ENCODE peak calls at places on chromosomes 12 and 14, in six cellular contexts. K is ovary, H is RWPE2, Q is left lung, B is NB4, P is uterus. F is an unnamed sample.

GRCh38 chr14:64112859-64113258 is 181.3 kb downstream of the ESR2 start:
- DNase-seq in K (no peak), H (no peak), Q (no peak), B (peak; percentile 27), P (no peak), F (no peak)

GRCh38 chr14:76887196-76887595 is 61.0 kb downstream of the LRRC74A start:
- DNase-seq in K (no peak), H (no peak), Q (peak; percentile 13), B (no peak), P (no peak), F (peak; percentile 43)

GRCh38 chr14:101196795-101197590 is 293.5 kb upstream of the RTL1 start:
- DNase-seq in K (no peak), H (peak; percentile 54), Q (no peak), B (no peak), P (peak; percentile 70), F (no peak)

GRCh38 chr12:132147423-132148367 is 3.4 kb downstream of the NOC4L start:
- DNase-seq in K (no peak), H (peak; percentile 38), Q (peak; percentile 76), B (no peak), P (no peak), F (no peak)

GRCh38 chr14:100735271-100735670 is 8.6 kb downstream of the DLK1 start:
- DNase-seq in K (no peak), H (no peak), Q (no peak), B (no peak), P (no peak), F (no peak)

GRCh38 chr12:117968826-117969659 is at the start of gene KSR2:
- DNase-seq in K (no peak), H (peak; percentile 80), Q (peak; percentile 90), B (peak; percentile 19), P (no peak), F (peak; percentile 21)

GRCh38 chr12:93776581-93777018 is 99.4 kb downstream of the CRADD start:
- DNase-seq in K (no peak), H (no peak), Q (no peak), B (no peak), P (no peak), F (peak; percentile 98)

GRCh38 chr12:118371354-118372282 is 1.1 kb downstream of the TAOK3 start:
- DNase-seq in K (peak; percentile 41), H (no peak), Q (peak; percentile 87), B (peak; percentile 65), P (no peak), F (peak; percentile 26)

GRCh38 chr12:45853550-45853949 is 124.0 kb downstream of the ARID2 start:
- DNase-seq in K (no peak), H (no peak), Q (no peak), B (no peak), P (no peak), F (no peak)

GRCh38 chr12:115451785-115452736 is 768.1 kb upstream of the TBX3 start:
- DNase-seq in K (peak; percentile 77), H (no peak), Q (no peak), B (no peak), P (no peak), F (no peak)

GRCh38 chr12:125272252-125272980 is 207.2 kb downstream of the AACS start:
- DNase-seq in K (no peak), H (no peak), Q (no peak), B (no peak), P (no peak), F (peak; percentile 3)

GRCh38 chr14:59017285-59017965 is 171.0 kb upstream of the DAAM1 start:
- DNase-seq in K (no peak), H (no peak), Q (no peak), B (no peak), P (no peak), F (no peak)

GRCh38 chr14:59015482-59015881 is 173.0 kb upstream of the DAAM1 start:
- DNase-seq in K (no peak), H (no peak), Q (peak; percentile 41), B (no peak), P (no peak), F (no peak)

GRCh38 chr14:59018978-59019377 is 169.5 kb upstream of the DAAM1 start:
- DNase-seq in K (no peak), H (no peak), Q (no peak), B (peak; percentile 4), P (no peak), F (no peak)

GRCh38 chr14:59020382-59020781 is 168.1 kb upstream of the DAAM1 start:
- DNase-seq in K (no peak), H (no peak), Q (no peak), B (peak; percentile 21), P (no peak), F (peak; percentile 23)

GRCh38 chr14:59018460-59018859 is 170.0 kb upstream of the DAAM1 start:
- DNase-seq in K (no peak), H (no peak), Q (no peak), B (no peak), P (no peak), F (no peak)
- H3K4me3 ChIP-seq in K (no peak overlapping the region), H (no peak overlapping the region), Q (no peak overlapping the region), B (no peak overlapping the region), P (no peak overlapping the region), F (no peak overlapping the region)

GRCh38 chr14:30874120-30874998 is at the start of gene COCH:
- DNase-seq in K (peak; percentile 18), H (no peak), Q (peak; percentile 84), B (peak; percentile 92), P (no peak), F (no peak)
- TF ChIP-seq CTCF in K (no peak), H (peak; percentile 49), Q (peak; percentile 27), B (peak; percentile 13), P (peak; percentile 25), F (no peak)

DNA sequence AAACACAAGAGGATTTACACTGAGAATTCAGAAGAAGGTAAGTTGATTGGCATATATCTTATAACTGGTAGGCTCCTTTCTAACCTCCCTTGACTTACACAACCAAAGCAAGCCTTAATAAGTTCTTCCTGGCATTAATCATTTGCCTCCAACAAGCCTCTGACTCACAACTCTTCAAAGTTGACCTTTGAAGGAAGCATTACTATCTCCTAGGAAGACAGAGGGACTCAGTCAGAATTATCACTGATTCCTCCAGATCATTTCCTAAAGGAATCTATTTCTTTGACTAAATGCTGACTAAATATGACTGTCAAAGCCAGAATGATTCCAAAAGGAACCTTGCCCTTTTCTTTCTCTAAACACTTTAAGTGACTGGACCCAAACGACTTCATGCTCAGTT is 128.4 kb downstream of the KLHL28 start:
- DNase-seq in K (no peak), H (no peak), Q (no peak), B (no peak), P (no peak), F (peak; percentile 27)
- H3K4me3 ChIP-seq in K (no peak overlapping the region), H (no peak overlapping the region), Q (no peak overlapping the region), B (no peak overlapping the region), P (no peak overlapping the region), F (no peak overlapping the region)

GRCh38 chr12:26097046-26097878 is 27.6 kb downstream of the BHLHE41 start:
- DNase-seq in K (peak; percentile 77), H (no peak), Q (no peak), B (peak; percentile 89), P (peak; percentile 72), F (peak; percentile 72)
- TF ChIP-seq CTCF in K (peak; percentile 87), H (peak; percentile 87), Q (peak; percentile 82), B (peak; percentile 100), P (peak; percentile 92), F (peak; percentile 97)

GRCh38 chr14:104934380-104934733 is 9.7 kb downstream of the PLD4 start:
- DNase-seq in K (no peak), H (no peak), Q (no peak), B (no peak), P (no peak), F (no peak)
- H3K4me3 ChIP-seq in K (no peak overlapping the region), H (no peak overlapping the region), Q (no peak overlapping the region), B (no peak overlapping the region), P (no peak overlapping the region), F (no peak overlapping the region)

GRCh38 chr12:116797885-116798284 is 59.8 kb downstream of the RNFT2 start:
- DNase-seq in K (no peak), H (no peak), Q (no peak), B (no peak), P (no peak), F (no peak)
- TF ChIP-seq CTCF in K (no peak), H (no peak), Q (no peak), B (no peak), P (no peak), F (no peak)